ENCODE peak calls at places on chromosomes 2 and 18, in seven cellular contexts. One of them, this sample, is unnamed.

GRCh38 chr18:6261938-6262337 is 152.8 kb downstream of the L3MBTL4 start:
- DNase-seq in heart right ventricle: no peak
- DNase-seq in PC-9: no peak
- DNase-seq in CD8-positive, alpha-beta memory T cell: no peak
- DNase-seq in neural progenitor cell: no peak
- DNase-seq in MM.1S: no peak
- DNase-seq in mesenchymal stem cell: no peak
- DNase-seq in this sample: no peak

GRCh38 chr2:47631840-47632398 is 151.0 kb upstream of the MSH6 start:
- DNase-seq in PC-9: peak; percentile 85
- DNase-seq in MM.1S: no peak
- DNase-seq in CD8-positive, alpha-beta memory T cell: no peak
- DNase-seq in mesenchymal stem cell: peak; percentile 71
- DNase-seq in neural progenitor cell: no peak
- DNase-seq in heart right ventricle: no peak
- DNase-seq in this sample: peak; percentile 81

GRCh38 chr2:120773186-120773800 is 37.6 kb downstream of the GLI2 start:
- DNase-seq in mesenchymal stem cell: no peak
- DNase-seq in PC-9: no peak
- DNase-seq in MM.1S: no peak
- DNase-seq in CD8-positive, alpha-beta memory T cell: no peak
- DNase-seq in heart right ventricle: no peak
- DNase-seq in neural progenitor cell: no peak
- DNase-seq in this sample: no peak

GRCh38 chr18:79507076-79507545 is 111.4 kb downstream of the NFATC1 start:
- DNase-seq in PC-9: no peak
- DNase-seq in CD8-positive, alpha-beta memory T cell: no peak
- DNase-seq in neural progenitor cell: no peak
- DNase-seq in heart right ventricle: peak; percentile 83
- DNase-seq in MM.1S: no peak
- DNase-seq in mesenchymal stem cell: no peak
- DNase-seq in this sample: peak; percentile 29

GRCh38 chr2:49687873-49688272 is 533.6 kb upstream of the FSHR start:
- DNase-seq in neural progenitor cell: no peak
- DNase-seq in CD8-positive, alpha-beta memory T cell: no peak
- DNase-seq in MM.1S: peak; percentile 15
- DNase-seq in heart right ventricle: no peak
- DNase-seq in mesenchymal stem cell: peak; percentile 2
- DNase-seq in PC-9: no peak
- DNase-seq in this sample: no peak

GRCh38 chr2:196170202-196170680 is 1.1 kb downstream of the STK17B start:
- DNase-seq in neural progenitor cell: peak; percentile 45
- DNase-seq in heart right ventricle: peak; percentile 16
- DNase-seq in MM.1S: peak; percentile 69
- DNase-seq in PC-9: peak; percentile 12
- DNase-seq in mesenchymal stem cell: peak; percentile 77
- DNase-seq in CD8-positive, alpha-beta memory T cell: peak; percentile 70
- DNase-seq in this sample: peak; percentile 66

GRCh38 chr2:62787381-62787780 is 81.9 kb downstream of the EHBP1 start:
- DNase-seq in heart right ventricle: no peak
- DNase-seq in mesenchymal stem cell: peak; percentile 57
- DNase-seq in MM.1S: peak; percentile 30
- DNase-seq in CD8-positive, alpha-beta memory T cell: no peak
- DNase-seq in neural progenitor cell: peak; percentile 42
- DNase-seq in PC-9: no peak
- DNase-seq in this sample: peak; percentile 10

GRCh38 chr2:181715033-181715630 is 34.8 kb upstream of the NEUROD1 start:
- DNase-seq in heart right ventricle: peak; percentile 65
- DNase-seq in MM.1S: peak; percentile 81
- DNase-seq in PC-9: peak; percentile 74
- DNase-seq in mesenchymal stem cell: peak; percentile 80
- DNase-seq in neural progenitor cell: peak; percentile 87
- DNase-seq in CD8-positive, alpha-beta memory T cell: peak; percentile 55
- DNase-seq in this sample: peak; percentile 82

GRCh38 chr2:47201224-47201623 is 46.1 kb upstream of the STPG4 start:
- DNase-seq in heart right ventricle: no peak
- DNase-seq in neural progenitor cell: no peak
- DNase-seq in CD8-positive, alpha-beta memory T cell: no peak
- DNase-seq in MM.1S: no peak
- DNase-seq in PC-9: no peak
- DNase-seq in mesenchymal stem cell: peak; percentile 69
- DNase-seq in this sample: no peak

GRCh38 chr18:63120541-63121059 is 199.0 kb downstream of the BCL2 start:
- DNase-seq in mesenchymal stem cell: no peak
- DNase-seq in PC-9: no peak
- DNase-seq in neural progenitor cell: no peak
- DNase-seq in heart right ventricle: no peak
- DNase-seq in MM.1S: no peak
- DNase-seq in CD8-positive, alpha-beta memory T cell: no peak
- DNase-seq in this sample: no peak

GRCh38 chr18:25992566-25992965 is 97.8 kb downstream of the SS18 start:
- DNase-seq in neural progenitor cell: no peak
- DNase-seq in PC-9: no peak
- DNase-seq in CD8-positive, alpha-beta memory T cell: no peak
- DNase-seq in mesenchymal stem cell: no peak
- DNase-seq in MM.1S: no peak
- DNase-seq in heart right ventricle: no peak
- DNase-seq in this sample: no peak

GRCh38 chr2:195695002-195695631 is 38.1 kb downstream of the SLC39A10 start:
- DNase-seq in heart right ventricle: no peak
- DNase-seq in CD8-positive, alpha-beta memory T cell: no peak
- DNase-seq in mesenchymal stem cell: no peak
- DNase-seq in MM.1S: no peak
- DNase-seq in neural progenitor cell: no peak
- DNase-seq in PC-9: no peak
- DNase-seq in this sample: no peak

GRCh38 chr2:190781604-190782198 is 98.9 kb upstream of the GLS start:
- DNase-seq in MM.1S: peak; percentile 31
- DNase-seq in neural progenitor cell: peak; percentile 62
- DNase-seq in mesenchymal stem cell: peak; percentile 66
- DNase-seq in heart right ventricle: peak; percentile 54
- DNase-seq in CD8-positive, alpha-beta memory T cell: peak; percentile 27
- DNase-seq in PC-9: peak; percentile 34
- DNase-seq in this sample: peak; percentile 34

GRCh38 chr2:20506281-20506685 is 59.4 kb downstream of the RHOB start:
- DNase-seq in neural progenitor cell: no peak
- DNase-seq in mesenchymal stem cell: peak; percentile 66
- DNase-seq in heart right ventricle: no peak
- DNase-seq in CD8-positive, alpha-beta memory T cell: no peak
- DNase-seq in MM.1S: no peak
- DNase-seq in PC-9: no peak
- DNase-seq in this sample: peak; percentile 59

GRCh38 chr2:73985318-73986084 is 791 bp downstream of the TET3 start:
- DNase-seq in MM.1S: peak; percentile 48
- DNase-seq in heart right ventricle: peak; percentile 54
- DNase-seq in PC-9: peak; percentile 17
- DNase-seq in mesenchymal stem cell: no peak
- DNase-seq in CD8-positive, alpha-beta memory T cell: peak; percentile 54
- DNase-seq in neural progenitor cell: peak; percentile 84
- DNase-seq in this sample: no peak

GRCh38 chr2:208982831-208983230 is 441.0 kb upstream of the MAP2 start:
- DNase-seq in PC-9: no peak
- DNase-seq in CD8-positive, alpha-beta memory T cell: no peak
- DNase-seq in heart right ventricle: no peak
- DNase-seq in mesenchymal stem cell: no peak
- DNase-seq in MM.1S: no peak
- DNase-seq in neural progenitor cell: no peak
- DNase-seq in this sample: no peak
- H3K27ac ChIP-seq in PC-9: no peak overlapping the region
- H3K27ac ChIP-seq in CD8-positive, alpha-beta memory T cell: no peak overlapping the region
- H3K27ac ChIP-seq in heart right ventricle: no peak overlapping the region
- H3K27ac ChIP-seq in mesenchymal stem cell: no peak overlapping the region
- H3K27ac ChIP-seq in MM.1S: no peak overlapping the region
- H3K27ac ChIP-seq in neural progenitor cell: no peak overlapping the region
- H3K27ac ChIP-seq in this sample: no peak overlapping the region

DNA sequence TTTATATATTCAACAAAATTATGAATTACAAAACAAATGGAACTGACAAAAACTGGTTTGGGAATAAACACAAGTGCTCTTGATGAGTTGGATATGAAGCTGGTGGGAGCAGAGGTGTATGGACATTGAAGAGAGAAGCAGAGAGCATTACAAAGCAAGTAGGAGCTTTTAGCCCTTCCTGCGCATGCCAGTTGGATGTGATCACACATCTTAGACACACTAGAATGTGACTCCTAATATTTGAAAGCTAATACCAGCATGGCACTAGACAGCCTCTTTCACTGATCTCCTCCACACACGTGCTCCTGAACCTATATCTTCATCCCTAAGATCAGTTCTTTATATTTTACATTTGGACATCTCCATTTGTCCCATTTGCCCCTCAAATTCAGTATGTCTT is 298.1 kb downstream of the MTX2 start:
- DNase-seq in neural progenitor cell: no peak
- DNase-seq in PC-9: no peak
- DNase-seq in MM.1S: no peak
- DNase-seq in heart right ventricle: no peak
- DNase-seq in CD8-positive, alpha-beta memory T cell: no peak
- DNase-seq in mesenchymal stem cell: no peak
- DNase-seq in this sample: no peak
- H3K27ac ChIP-seq in neural progenitor cell: no peak overlapping the region
- H3K27ac ChIP-seq in PC-9: no peak overlapping the region
- H3K27ac ChIP-seq in MM.1S: no peak overlapping the region
- H3K27ac ChIP-seq in heart right ventricle: no peak overlapping the region
- H3K27ac ChIP-seq in CD8-positive, alpha-beta memory T cell: no peak overlapping the region
- H3K27ac ChIP-seq in mesenchymal stem cell: no peak overlapping the region
- H3K27ac ChIP-seq in this sample: no peak overlapping the region

DNA sequence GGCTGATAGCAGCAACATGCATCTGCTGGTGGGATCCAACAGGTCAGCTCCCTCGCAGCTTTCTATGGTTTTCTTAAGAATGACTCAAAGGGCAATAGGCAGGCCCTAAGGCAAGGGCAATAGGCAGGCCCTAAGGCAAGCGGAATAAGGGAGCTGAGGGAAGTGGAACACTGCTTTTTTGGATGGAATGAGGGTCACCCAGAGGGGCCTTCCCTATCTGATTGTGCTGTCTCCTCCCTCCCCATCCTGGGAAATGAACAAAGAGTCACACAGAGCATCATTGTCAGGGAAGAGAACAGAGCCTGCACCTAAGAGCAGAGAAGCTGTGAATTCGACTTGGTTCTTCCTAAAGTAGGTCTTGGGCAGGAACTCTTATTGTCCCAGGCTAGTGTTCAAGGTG is 43.3 kb upstream of the PTPRM start:
- DNase-seq in MM.1S: no peak
- DNase-seq in neural progenitor cell: peak; percentile 4
- DNase-seq in PC-9: no peak
- DNase-seq in CD8-positive, alpha-beta memory T cell: no peak
- DNase-seq in mesenchymal stem cell: no peak
- DNase-seq in heart right ventricle: no peak
- DNase-seq in this sample: no peak
- H3K27ac ChIP-seq in MM.1S: no peak overlapping the region
- H3K27ac ChIP-seq in neural progenitor cell: no peak overlapping the region
- H3K27ac ChIP-seq in PC-9: no peak overlapping the region
- H3K27ac ChIP-seq in CD8-positive, alpha-beta memory T cell: no peak overlapping the region
- H3K27ac ChIP-seq in mesenchymal stem cell: no peak overlapping the region
- H3K27ac ChIP-seq in heart right ventricle: no peak overlapping the region
- H3K27ac ChIP-seq in this sample: no peak overlapping the region

GRCh38 chr2:70083344-70084156 is 3.7 kb upstream of the PCBP1 start:
- DNase-seq in PC-9: peak; percentile 29
- DNase-seq in mesenchymal stem cell: peak; percentile 43
- DNase-seq in CD8-positive, alpha-beta memory T cell: no peak
- DNase-seq in heart right ventricle: no peak
- DNase-seq in neural progenitor cell: no peak
- DNase-seq in MM.1S: no peak
- DNase-seq in this sample: no peak

GRCh38 chr2:70084973-70085710 is 2.1 kb upstream of the PCBP1 start:
- DNase-seq in neural progenitor cell: no peak
- DNase-seq in heart right ventricle: no peak
- DNase-seq in CD8-positive, alpha-beta memory T cell: peak; percentile 67
- DNase-seq in MM.1S: peak; percentile 89
- DNase-seq in PC-9: peak; percentile 63
- DNase-seq in mesenchymal stem cell: no peak
- DNase-seq in this sample: no peak

GRCh38 chr2:70078384-70078783 is 8.9 kb upstream of the PCBP1 start:
- DNase-seq in PC-9: no peak
- DNase-seq in heart right ventricle: no peak
- DNase-seq in mesenchymal stem cell: no peak
- DNase-seq in CD8-positive, alpha-beta memory T cell: no peak
- DNase-seq in neural progenitor cell: no peak
- DNase-seq in MM.1S: no peak
- DNase-seq in this sample: no peak

GRCh38 chr2:70080597-70081200 is 6.6 kb upstream of the PCBP1 start:
- DNase-seq in MM.1S: no peak
- DNase-seq in mesenchymal stem cell: no peak
- DNase-seq in PC-9: no peak
- DNase-seq in neural progenitor cell: no peak
- DNase-seq in heart right ventricle: no peak
- DNase-seq in CD8-positive, alpha-beta memory T cell: no peak
- DNase-seq in this sample: no peak

GRCh38 chr2:70081221-70081620 is 6.1 kb upstream of the PCBP1 start:
- DNase-seq in CD8-positive, alpha-beta memory T cell: no peak
- DNase-seq in neural progenitor cell: no peak
- DNase-seq in mesenchymal stem cell: no peak
- DNase-seq in heart right ventricle: no peak
- DNase-seq in PC-9: no peak
- DNase-seq in MM.1S: no peak
- DNase-seq in this sample: no peak
- H3K27ac ChIP-seq in CD8-positive, alpha-beta memory T cell: no peak overlapping the region
- H3K27ac ChIP-seq in neural progenitor cell: no peak overlapping the region
- H3K27ac ChIP-seq in mesenchymal stem cell: no peak overlapping the region
- H3K27ac ChIP-seq in heart right ventricle: no peak overlapping the region
- H3K27ac ChIP-seq in PC-9: no peak overlapping the region
- H3K27ac ChIP-seq in MM.1S: no peak overlapping the region
- H3K27ac ChIP-seq in this sample: no peak overlapping the region

GRCh38 chr2:149573760-149574159 is 13.8 kb downstream of the MMADHC start:
- DNase-seq in PC-9: no peak
- DNase-seq in mesenchymal stem cell: no peak
- DNase-seq in neural progenitor cell: no peak
- DNase-seq in heart right ventricle: no peak
- DNase-seq in CD8-positive, alpha-beta memory T cell: no peak
- DNase-seq in MM.1S: no peak
- DNase-seq in this sample: no peak

GRCh38 chr2:149575277-149575676 is 12.3 kb downstream of the MMADHC start:
- DNase-seq in mesenchymal stem cell: no peak
- DNase-seq in PC-9: no peak
- DNase-seq in CD8-positive, alpha-beta memory T cell: no peak
- DNase-seq in neural progenitor cell: no peak
- DNase-seq in MM.1S: no peak
- DNase-seq in heart right ventricle: no peak
- DNase-seq in this sample: no peak

GRCh38 chr2:149575742-149576141 is 11.8 kb downstream of the MMADHC start:
- DNase-seq in neural progenitor cell: no peak
- DNase-seq in mesenchymal stem cell: no peak
- DNase-seq in PC-9: no peak
- DNase-seq in heart right ventricle: no peak
- DNase-seq in MM.1S: no peak
- DNase-seq in CD8-positive, alpha-beta memory T cell: no peak
- DNase-seq in this sample: no peak

GRCh38 chr2:149568138-149568537 is 19.4 kb downstream of the MMADHC start:
- DNase-seq in neural progenitor cell: no peak
- DNase-seq in CD8-positive, alpha-beta memory T cell: no peak
- DNase-seq in mesenchymal stem cell: no peak
- DNase-seq in MM.1S: no peak
- DNase-seq in heart right ventricle: no peak
- DNase-seq in PC-9: no peak
- DNase-seq in this sample: no peak

GRCh38 chr2:149572102-149572953 is 15.2 kb downstream of the MMADHC start:
- DNase-seq in heart right ventricle: no peak
- DNase-seq in mesenchymal stem cell: no peak
- DNase-seq in CD8-positive, alpha-beta memory T cell: no peak
- DNase-seq in MM.1S: no peak
- DNase-seq in PC-9: no peak
- DNase-seq in neural progenitor cell: no peak
- DNase-seq in this sample: no peak
- H3K27ac ChIP-seq in heart right ventricle: peak overlapping the region; percentile 54
- H3K27ac ChIP-seq in mesenchymal stem cell: no peak overlapping the region
- H3K27ac ChIP-seq in CD8-positive, alpha-beta memory T cell: no peak overlapping the region
- H3K27ac ChIP-seq in MM.1S: no peak overlapping the region
- H3K27ac ChIP-seq in PC-9: no peak overlapping the region
- H3K27ac ChIP-seq in neural progenitor cell: no peak overlapping the region
- H3K27ac ChIP-seq in this sample: no peak overlapping the region